ENCODE peak calls at places on chromosomes 11 and 22, in six cellular contexts. One of them, this sample, is unnamed.

GRCh38 chr11:81987829-81988472 is 745.7 kb downstream of the FAM181B start:
- DNase-seq in NCI-H2081: no peak
- DNase-seq in RCC 7860: no peak
- DNase-seq in activated CD8-positive, alpha-beta memory T cell treated with anti-CD3 and anti-CD28 coated beads, Interleukin-2, amount 10 ng/mL, durations not matched to agents 7 days and 5 days: no peak
- DNase-seq in CD8-positive, alpha-beta T cell: no peak
- DNase-seq in H1: no peak
- DNase-seq in this sample: no peak

GRCh38 chr22:30921108-30921507 is 47.5 kb downstream of the MORC2 start:
- DNase-seq in CD8-positive, alpha-beta T cell: no peak
- DNase-seq in RCC 7860: no peak
- DNase-seq in H1: peak; percentile 31
- DNase-seq in NCI-H2081: no peak
- DNase-seq in activated CD8-positive, alpha-beta memory T cell treated with anti-CD3 and anti-CD28 coated beads, Interleukin-2, amount 10 ng/mL, durations not matched to agents 7 days and 5 days: no peak
- DNase-seq in this sample: no peak

GRCh38 chr11:68038226-68038717 is 553 bp upstream of the TCIRG1 start:
- DNase-seq in RCC 7860: no peak
- DNase-seq in NCI-H2081: no peak
- DNase-seq in H1: no peak
- DNase-seq in activated CD8-positive, alpha-beta memory T cell treated with anti-CD3 and anti-CD28 coated beads, Interleukin-2, amount 10 ng/mL, durations not matched to agents 7 days and 5 days: no peak
- DNase-seq in CD8-positive, alpha-beta T cell: no peak
- DNase-seq in this sample: no peak

GRCh38 chr11:65814131-65814959 is 19.4 kb upstream of the SNX32 start:
- DNase-seq in CD8-positive, alpha-beta T cell: no peak
- DNase-seq in H1: no peak
- DNase-seq in RCC 7860: no peak
- DNase-seq in activated CD8-positive, alpha-beta memory T cell treated with anti-CD3 and anti-CD28 coated beads, Interleukin-2, amount 10 ng/mL, durations not matched to agents 7 days and 5 days: no peak
- DNase-seq in NCI-H2081: no peak
- DNase-seq in this sample: no peak

GRCh38 chr11:47992959-47993820 is 12.8 kb downstream of the PTPRJ start:
- DNase-seq in NCI-H2081: no peak
- DNase-seq in activated CD8-positive, alpha-beta memory T cell treated with anti-CD3 and anti-CD28 coated beads, Interleukin-2, amount 10 ng/mL, durations not matched to agents 7 days and 5 days: no peak
- DNase-seq in RCC 7860: peak; percentile 96
- DNase-seq in CD8-positive, alpha-beta T cell: no peak
- DNase-seq in H1: no peak
- DNase-seq in this sample: no peak

GRCh38 chr22:32103648-32104326 is 55.3 kb downstream of the C22orf42 start:
- DNase-seq in CD8-positive, alpha-beta T cell: no peak
- DNase-seq in NCI-H2081: no peak
- DNase-seq in H1: no peak
- DNase-seq in RCC 7860: no peak
- DNase-seq in activated CD8-positive, alpha-beta memory T cell treated with anti-CD3 and anti-CD28 coated beads, Interleukin-2, amount 10 ng/mL, durations not matched to agents 7 days and 5 days: no peak
- DNase-seq in this sample: no peak

GRCh38 chr11:72421351-72421750 is 13.0 kb downstream of the CLPB start:
- DNase-seq in H1: no peak
- DNase-seq in CD8-positive, alpha-beta T cell: no peak
- DNase-seq in activated CD8-positive, alpha-beta memory T cell treated with anti-CD3 and anti-CD28 coated beads, Interleukin-2, amount 10 ng/mL, durations not matched to agents 7 days and 5 days: no peak
- DNase-seq in RCC 7860: no peak
- DNase-seq in NCI-H2081: no peak
- DNase-seq in this sample: no peak

GRCh38 chr22:19641254-19641982 is 72.9 kb upstream of the SEPTIN5 start:
- DNase-seq in H1: peak; percentile 91
- DNase-seq in NCI-H2081: no peak
- DNase-seq in activated CD8-positive, alpha-beta memory T cell treated with anti-CD3 and anti-CD28 coated beads, Interleukin-2, amount 10 ng/mL, durations not matched to agents 7 days and 5 days: no peak
- DNase-seq in RCC 7860: no peak
- DNase-seq in CD8-positive, alpha-beta T cell: no peak
- DNase-seq in this sample: no peak

GRCh38 chr11:118929496-118930151 is 3.9 kb upstream of the BCL9L start:
- DNase-seq in RCC 7860: peak; percentile 54
- DNase-seq in NCI-H2081: peak; percentile 81
- DNase-seq in activated CD8-positive, alpha-beta memory T cell treated with anti-CD3 and anti-CD28 coated beads, Interleukin-2, amount 10 ng/mL, durations not matched to agents 7 days and 5 days: peak; percentile 87
- DNase-seq in H1: peak; percentile 83
- DNase-seq in CD8-positive, alpha-beta T cell: peak; percentile 71
- DNase-seq in this sample: peak; percentile 52

GRCh38 chr22:22655452-22656108 is 11.2 kb downstream of the GGTLC2 start:
- DNase-seq in H1: no peak
- DNase-seq in CD8-positive, alpha-beta T cell: no peak
- DNase-seq in RCC 7860: no peak
- DNase-seq in NCI-H2081: no peak
- DNase-seq in activated CD8-positive, alpha-beta memory T cell treated with anti-CD3 and anti-CD28 coated beads, Interleukin-2, amount 10 ng/mL, durations not matched to agents 7 days and 5 days: no peak
- DNase-seq in this sample: no peak

GRCh38 chr11:28619870-28620540 is 511.8 kb downstream of the METTL15 start:
- DNase-seq in CD8-positive, alpha-beta T cell: no peak
- DNase-seq in activated CD8-positive, alpha-beta memory T cell treated with anti-CD3 and anti-CD28 coated beads, Interleukin-2, amount 10 ng/mL, durations not matched to agents 7 days and 5 days: no peak
- DNase-seq in H1: no peak
- DNase-seq in NCI-H2081: no peak
- DNase-seq in RCC 7860: peak; percentile 52
- DNase-seq in this sample: no peak

GRCh38 chr22:31044262-31044861 is 36.8 kb upstream of the SMTN start:
- DNase-seq in NCI-H2081: no peak
- DNase-seq in RCC 7860: no peak
- DNase-seq in activated CD8-positive, alpha-beta memory T cell treated with anti-CD3 and anti-CD28 coated beads, Interleukin-2, amount 10 ng/mL, durations not matched to agents 7 days and 5 days: no peak
- DNase-seq in H1: no peak
- DNase-seq in CD8-positive, alpha-beta T cell: no peak
- DNase-seq in this sample: no peak

This sample was measured in NCI-H1092.